ENCODE peak calls at places on chromosomes 12 and 14, in eight cellular contexts. W is NB4, D is breast epithelium, J is A549, B is gastrocnemius medialis, C is HCT116, N is ovary, Q is tibial nerve. S is an unnamed sample.

GRCh38 chr12:76883826-76884225 is 5.0 kb upstream of the CSRP2 start:
- DNase-seq in B (peak; percentile 24), N (no peak), C (no peak), J (no peak), Q (peak; percentile 15), W (no peak), D (no peak), S (no peak)

GRCh38 chr12:28340261-28340660 is 150.0 kb downstream of the CCDC91 start:
- DNase-seq in W (no peak), J (no peak), N (no peak), C (no peak), B (no peak), Q (no peak), D (no peak), S (no peak)

GRCh38 chr12:113488322-113488721 is 16.7 kb upstream of the LHX5 start:
- DNase-seq in D (no peak), C (no peak), W (no peak), J (no peak), N (no peak), Q (no peak), B (no peak), S (no peak)

GRCh38 chr14:102194856-102195255 is 55.2 kb downstream of the WDR20 start:
- DNase-seq in C (no peak), N (no peak), B (no peak), D (no peak), J (no peak), Q (no peak), W (no peak), S (no peak)

GRCh38 chr12:19830461-19830860 is 391.2 kb downstream of the AEBP2 start:
- DNase-seq in J (no peak), Q (no peak), B (no peak), C (no peak), W (no peak), D (no peak), N (no peak), S (no peak)

GRCh38 chr14:22393796-22394195 is 195.2 kb downstream of the DAD1 start:
- DNase-seq in W (no peak), N (no peak), D (no peak), J (no peak), C (no peak), B (no peak), Q (no peak), S (no peak)

GRCh38 chr14:26281280-26281998 is 316.4 kb downstream of the NOVA1 start:
- DNase-seq in B (no peak), N (no peak), C (no peak), J (peak; percentile 91), D (no peak), W (peak; percentile 30), Q (no peak), S (no peak)

GRCh38 chr12:56267443-56268071 is 815 bp downstream of the COQ10A start:
- DNase-seq in C (no peak), D (no peak), J (no peak), W (peak; percentile 94), N (peak; percentile 33), Q (no peak), B (peak; percentile 85), S (no peak)

GRCh38 chr12:27940756-27941402 is 31.7 kb downstream of the PTHLH start:
- DNase-seq in D (peak; percentile 70), W (peak; percentile 91), J (peak; percentile 87), Q (peak; percentile 63), N (peak; percentile 20), C (peak; percentile 77), B (peak; percentile 36), S (peak; percentile 65)

DNA sequence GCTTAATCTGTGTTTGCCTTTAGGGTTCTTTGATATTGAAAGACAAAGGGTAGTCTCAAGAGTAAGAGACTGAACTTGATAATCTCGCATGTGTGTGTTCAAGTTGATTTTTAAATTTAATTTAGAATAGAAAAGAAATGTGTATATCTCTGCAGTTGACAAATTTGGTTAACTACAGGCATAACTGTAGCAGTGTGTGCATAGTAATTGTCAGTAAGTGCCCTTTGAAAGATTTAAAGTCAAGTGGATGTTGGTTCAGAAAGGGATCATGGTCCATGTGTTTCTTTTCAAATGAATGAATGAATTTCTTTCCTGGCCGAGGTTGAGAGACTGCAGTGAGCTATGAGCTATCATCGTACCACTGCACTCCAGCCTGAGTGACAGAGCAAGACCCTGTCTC is 49.9 kb upstream of the DYRK2 start:
- DNase-seq in C (no peak), J (no peak), B (no peak), W (no peak), N (no peak), D (no peak), Q (no peak), S (no peak)
- TF ChIP-seq CTCF in C (no peak), J (no peak), B (no peak), W (no peak), N (no peak), D (no peak), Q (no peak), S (no peak)

GRCh38 chr12:82097438-82097837 is 260.7 kb downstream of the CCDC59 start:
- DNase-seq in D (no peak), B (no peak), C (no peak), N (no peak), Q (no peak), W (no peak), J (no peak), S (no peak)
- TF ChIP-seq POLR2A in D (no peak), B (no peak), C (no peak), N (no peak), Q (no peak), W (no peak), J (no peak), S (no peak)

DNA sequence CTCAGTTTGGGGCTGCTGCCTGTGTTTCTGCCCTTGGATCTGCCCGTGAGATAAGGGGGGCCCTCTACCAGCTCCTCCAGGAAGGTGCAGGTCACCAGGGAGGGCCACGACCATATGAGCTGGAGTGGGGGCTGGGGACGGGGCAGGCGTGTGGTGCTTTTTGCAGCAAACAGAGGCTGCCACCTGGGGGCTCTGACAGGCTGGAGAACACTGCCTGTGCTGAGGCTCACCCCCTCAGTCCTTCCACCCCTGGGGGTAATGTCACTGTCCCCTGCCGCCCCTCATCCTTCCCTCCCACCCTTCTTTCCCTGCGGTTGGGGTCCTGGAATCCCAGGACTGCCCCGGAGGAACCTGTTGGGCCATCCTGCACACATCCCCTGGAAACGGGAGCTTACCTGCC is 3.2 kb downstream of the PLD4 start:
- DNase-seq in N (no peak), B (no peak), W (no peak), C (no peak), D (no peak), Q (no peak), J (no peak), S (no peak)
- TF ChIP-seq CTCF in N (no peak), B (no peak), W (no peak), C (no peak), D (no peak), Q (no peak), J (no peak), S (no peak)

DNA sequence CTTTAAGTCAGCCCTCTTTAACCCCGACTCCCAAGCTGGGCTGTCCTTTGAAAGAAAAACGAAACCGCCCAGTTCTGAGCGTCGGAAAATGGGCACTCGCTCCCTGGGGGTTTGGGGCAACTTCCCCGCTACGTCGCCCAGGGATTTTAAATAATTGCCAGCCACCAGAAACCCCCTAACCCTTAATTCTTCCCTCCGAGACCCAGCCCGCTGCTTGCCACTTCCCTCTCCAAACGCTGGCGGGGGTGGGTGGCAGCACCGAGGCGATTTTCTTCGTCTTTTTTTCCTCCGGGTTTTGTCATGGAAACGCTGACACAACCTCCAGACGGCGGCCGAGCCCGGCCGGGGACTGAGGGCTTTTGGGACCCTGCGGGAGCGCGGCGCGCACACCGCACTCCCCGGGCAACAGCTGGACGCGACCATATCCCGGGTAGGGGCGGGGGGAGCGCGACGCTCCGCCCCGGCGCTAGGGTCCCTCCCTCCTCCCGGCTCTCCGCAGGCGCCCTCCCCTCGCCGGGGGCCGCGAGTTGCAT is at the start of gene CHST11:
- DNase-seq in W (peak; percentile 99), Q (peak; percentile 47), J (peak; percentile 86), N (peak; percentile 72), D (no peak), B (peak; percentile 40), C (peak; percentile 48), S (peak; percentile 95)
- TF ChIP-seq POLR2A in W (no peak), Q (no peak), J (no peak), N (no peak), D (no peak), B (peak; percentile 64), C (no peak), S (no peak)

DNA sequence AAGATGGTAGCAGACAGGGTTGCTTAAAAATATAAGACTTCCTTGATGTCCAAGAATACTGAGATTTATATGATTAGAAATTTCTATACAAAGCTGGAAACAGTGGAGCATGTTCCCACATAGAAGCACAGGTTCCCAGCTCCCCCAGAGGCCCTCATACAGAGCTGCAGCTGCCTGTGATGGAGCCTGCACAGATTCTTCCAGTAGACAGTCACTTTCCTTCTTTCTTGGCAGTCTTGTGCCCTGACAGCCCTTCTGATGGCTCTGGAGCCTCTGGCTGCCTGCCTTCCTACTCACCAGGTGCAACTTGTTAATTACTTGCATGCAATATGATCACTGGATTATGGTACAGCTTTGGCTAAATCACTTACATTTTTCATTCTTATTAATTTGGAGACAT is 44.4 kb downstream of the BICD1 start:
- DNase-seq in J (no peak), D (no peak), C (no peak), W (no peak), B (no peak), N (no peak), Q (no peak), S (no peak)
- TF ChIP-seq CTCF in J (no peak), D (no peak), C (no peak), W (no peak), B (no peak), N (no peak), Q (no peak), S (no peak)

DNA sequence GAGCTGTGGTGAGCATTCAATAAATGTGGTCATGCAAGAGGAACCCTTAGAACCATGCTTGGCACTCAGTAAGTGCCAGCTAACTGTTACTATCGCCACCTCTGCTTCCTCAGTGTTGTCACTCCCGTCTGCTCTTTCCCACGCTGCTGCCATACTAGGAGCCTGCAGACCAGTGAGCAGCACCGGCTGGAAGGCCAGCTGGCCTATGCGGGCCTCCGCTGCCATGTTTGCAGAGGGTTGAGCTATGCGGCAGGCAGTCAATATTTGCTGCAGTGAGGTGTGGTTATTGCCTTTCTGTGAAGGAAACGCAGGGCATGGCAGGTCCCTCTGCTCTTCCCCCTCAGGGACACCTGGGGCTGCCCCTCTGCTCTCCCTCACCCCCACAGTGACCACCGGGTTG is 13.0 kb downstream of the KMT5A start:
- DNase-seq in W (no peak), J (no peak), B (no peak), C (no peak), N (no peak), Q (no peak), D (peak; percentile 55), S (no peak)
- TF ChIP-seq POLR2A in W (no peak), J (no peak), B (no peak), C (no peak), N (no peak), Q (no peak), D (no peak), S (no peak)

S was measured in lower leg skin.